ENCODE peak calls at places on chromosomes 11 and 22, in eight cellular contexts. One of them, this sample, is unnamed.

GRCh38 chr11:44861829-44862545 is 88.7 kb downstream of the TP53I11 start:
- DNase-seq in H1: peak
- DNase-seq in neuronal stem cell: no peak
- DNase-seq in astrocyte: peak
- DNase-seq in colonic mucosa: peak
- DNase-seq in IMR-90: peak
- DNase-seq in neural progenitor cell: peak
- DNase-seq in GM23248: peak
- DNase-seq in this sample: peak

GRCh38 chr11:2378527-2379210 is 1.6 kb downstream of the CD81 start:
- DNase-seq in astrocyte: peak
- DNase-seq in neural progenitor cell: peak
- DNase-seq in colonic mucosa: no peak
- DNase-seq in H1: no peak
- DNase-seq in GM23248: peak
- DNase-seq in IMR-90: peak
- DNase-seq in neuronal stem cell: no peak
- DNase-seq in this sample: no peak

GRCh38 chr22:20249797-20250354 is 18.2 kb downstream of the RTN4R start:
- DNase-seq in IMR-90: peak
- DNase-seq in GM23248: peak
- DNase-seq in neural progenitor cell: no peak
- DNase-seq in astrocyte: peak
- DNase-seq in colonic mucosa: no peak
- DNase-seq in neuronal stem cell: no peak
- DNase-seq in H1: no peak
- DNase-seq in this sample: no peak

GRCh38 chr11:90476442-90477007 is 253.7 kb upstream of the CHORDC1 start:
- DNase-seq in neural progenitor cell: peak
- DNase-seq in IMR-90: peak
- DNase-seq in neuronal stem cell: peak
- DNase-seq in H1: peak
- DNase-seq in colonic mucosa: no peak
- DNase-seq in astrocyte: peak
- DNase-seq in GM23248: peak
- DNase-seq in this sample: peak

GRCh38 chr22:36117053-36117554 is 43.5 kb downstream of the APOL3 start:
- DNase-seq in colonic mucosa: no peak
- DNase-seq in neuronal stem cell: no peak
- DNase-seq in IMR-90: no peak
- DNase-seq in astrocyte: no peak
- DNase-seq in neural progenitor cell: no peak
- DNase-seq in GM23248: no peak
- DNase-seq in H1: no peak
- DNase-seq in this sample: no peak

GRCh38 chr11:14676068-14676467 is 32.5 kb downstream of the PDE3B start:
- DNase-seq in neural progenitor cell: no peak
- DNase-seq in GM23248: no peak
- DNase-seq in H1: no peak
- DNase-seq in astrocyte: no peak
- DNase-seq in IMR-90: no peak
- DNase-seq in colonic mucosa: no peak
- DNase-seq in neuronal stem cell: no peak
- DNase-seq in this sample: no peak

GRCh38 chr22:22968366-22968765 is 80.8 kb downstream of the IGLL5 start:
- DNase-seq in astrocyte: no peak
- DNase-seq in neural progenitor cell: no peak
- DNase-seq in neuronal stem cell: no peak
- DNase-seq in colonic mucosa: no peak
- DNase-seq in IMR-90: no peak
- DNase-seq in GM23248: no peak
- DNase-seq in H1: no peak
- DNase-seq in this sample: no peak

GRCh38 chr11:117171007-117171647 is 7.4 kb upstream of the SIDT2 start:
- DNase-seq in neuronal stem cell: no peak
- DNase-seq in neural progenitor cell: no peak
- DNase-seq in GM23248: no peak
- DNase-seq in colonic mucosa: no peak
- DNase-seq in IMR-90: peak
- DNase-seq in astrocyte: no peak
- DNase-seq in H1: no peak
- DNase-seq in this sample: no peak

GRCh38 chr11:94909371-94909820 is 64.0 kb downstream of the CWC15 start:
- DNase-seq in H1: no peak
- DNase-seq in neuronal stem cell: no peak
- DNase-seq in astrocyte: peak
- DNase-seq in neural progenitor cell: no peak
- DNase-seq in GM23248: peak
- DNase-seq in colonic mucosa: no peak
- DNase-seq in IMR-90: peak
- DNase-seq in this sample: no peak

GRCh38 chr11:2186669-2187266 is 15.2 kb upstream of the TH start:
- DNase-seq in neuronal stem cell: peak
- DNase-seq in astrocyte: no peak
- DNase-seq in IMR-90: no peak
- DNase-seq in colonic mucosa: no peak
- DNase-seq in GM23248: peak
- DNase-seq in neural progenitor cell: peak
- DNase-seq in H1: no peak
- DNase-seq in this sample: no peak

GRCh38 chr22:50274311-50274710 is 4.1 kb upstream of the MAPK11 start:
- DNase-seq in IMR-90: peak
- DNase-seq in astrocyte: no peak
- DNase-seq in neuronal stem cell: no peak
- DNase-seq in colonic mucosa: no peak
- DNase-seq in neural progenitor cell: peak
- DNase-seq in H1: no peak
- DNase-seq in GM23248: peak
- DNase-seq in this sample: no peak

GRCh38 chr11:12137005-12137690 is 26.8 kb downstream of the MICAL2 start:
- DNase-seq in H1: no peak
- DNase-seq in astrocyte: no peak
- DNase-seq in neural progenitor cell: no peak
- DNase-seq in GM23248: no peak
- DNase-seq in colonic mucosa: peak
- DNase-seq in neuronal stem cell: no peak
- DNase-seq in IMR-90: no peak
- DNase-seq in this sample: no peak

GRCh38 chr11:978781-979180 is 53.1 kb downstream of the AP2A2 start:
- DNase-seq in IMR-90: no peak
- DNase-seq in H1: no peak
- DNase-seq in astrocyte: no peak
- DNase-seq in neural progenitor cell: no peak
- DNase-seq in colonic mucosa: no peak
- DNase-seq in neuronal stem cell: no peak
- DNase-seq in GM23248: no peak
- DNase-seq in this sample: no peak

GRCh38 chr11:35427158-35427557 is 7.8 kb upstream of the SLC1A2 start:
- DNase-seq in colonic mucosa: no peak
- DNase-seq in neuronal stem cell: no peak
- DNase-seq in H1: no peak
- DNase-seq in GM23248: peak
- DNase-seq in neural progenitor cell: no peak
- DNase-seq in IMR-90: peak
- DNase-seq in astrocyte: peak
- DNase-seq in this sample: no peak

GRCh38 chr11:8697056-8697455 is 14.5 kb downstream of the RPL27A start:
- DNase-seq in GM23248: no peak
- DNase-seq in neuronal stem cell: no peak
- DNase-seq in astrocyte: no peak
- DNase-seq in IMR-90: no peak
- DNase-seq in colonic mucosa: no peak
- DNase-seq in neural progenitor cell: no peak
- DNase-seq in H1: no peak
- DNase-seq in this sample: no peak

GRCh38 chr11:8701891-8702597 is 19.5 kb downstream of the RPL27A start:
- DNase-seq in IMR-90: no peak
- DNase-seq in GM23248: no peak
- DNase-seq in neural progenitor cell: no peak
- DNase-seq in astrocyte: no peak
- DNase-seq in neuronal stem cell: no peak
- DNase-seq in colonic mucosa: no peak
- DNase-seq in H1: no peak
- DNase-seq in this sample: no peak

GRCh38 chr11:8698379-8698851 is 15.8 kb downstream of the RPL27A start:
- DNase-seq in neuronal stem cell: no peak
- DNase-seq in colonic mucosa: no peak
- DNase-seq in GM23248: no peak
- DNase-seq in neural progenitor cell: no peak
- DNase-seq in H1: no peak
- DNase-seq in astrocyte: no peak
- DNase-seq in IMR-90: no peak
- DNase-seq in this sample: no peak

GRCh38 chr11:8699903-8700302 is 17.3 kb downstream of the RPL27A start:
- DNase-seq in H1: no peak
- DNase-seq in GM23248: peak
- DNase-seq in neuronal stem cell: no peak
- DNase-seq in neural progenitor cell: peak
- DNase-seq in colonic mucosa: no peak
- DNase-seq in astrocyte: peak
- DNase-seq in IMR-90: peak
- DNase-seq in this sample: no peak

DNA sequence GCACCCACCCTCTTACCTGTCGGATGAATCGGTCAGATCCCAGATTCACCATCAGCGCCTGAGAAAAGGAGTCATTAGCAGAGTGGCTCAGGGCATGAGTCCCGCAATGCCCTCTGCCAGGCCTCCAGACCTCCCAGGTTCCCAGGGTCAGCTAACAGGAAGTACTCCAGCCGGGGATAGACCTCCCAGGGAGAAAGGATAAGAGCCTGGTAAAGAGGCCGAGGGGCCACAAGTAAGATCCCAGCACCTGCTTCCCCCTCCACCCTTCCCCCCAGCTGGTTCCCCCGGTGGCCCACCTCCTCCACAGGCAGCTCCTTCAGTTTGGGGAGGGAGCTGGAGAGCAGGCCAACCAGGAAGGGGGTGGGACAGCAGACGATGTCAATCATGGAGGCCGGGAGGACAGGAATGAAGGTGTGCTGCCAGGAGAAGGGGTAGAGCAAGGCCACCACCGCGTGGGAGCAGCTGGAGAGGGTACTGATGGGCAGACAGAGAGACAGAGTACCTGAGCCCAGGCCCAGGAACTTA is 16.4 kb downstream of the RPL27A start:
- DNase-seq in IMR-90: no peak
- DNase-seq in astrocyte: no peak
- DNase-seq in neuronal stem cell: no peak
- DNase-seq in GM23248: no peak
- DNase-seq in neural progenitor cell: peak
- DNase-seq in colonic mucosa: no peak
- DNase-seq in H1: no peak
- DNase-seq in this sample: no peak
- H3K9ac ChIP-seq in IMR-90: no peak
- H3K9ac ChIP-seq in astrocyte: no peak
- H3K9ac ChIP-seq in neuronal stem cell: no peak
- H3K9ac ChIP-seq in GM23248: no peak
- H3K9ac ChIP-seq in neural progenitor cell: no peak
- H3K9ac ChIP-seq in colonic mucosa: no peak
- H3K9ac ChIP-seq in H1: no peak
- H3K9ac ChIP-seq in this sample: no peak

GRCh38 chr11:69398529-69399492 is 82.7 kb upstream of the LINC01488 start:
- DNase-seq in H1: no peak
- DNase-seq in IMR-90: peak
- DNase-seq in neural progenitor cell: peak
- DNase-seq in neuronal stem cell: no peak
- DNase-seq in GM23248: peak
- DNase-seq in colonic mucosa: no peak
- DNase-seq in astrocyte: peak
- DNase-seq in this sample: peak
- H3K27ac ChIP-seq in H1: no peak
- H3K27ac ChIP-seq in IMR-90: no peak
- H3K27ac ChIP-seq in neural progenitor cell: no peak
- H3K27ac ChIP-seq in neuronal stem cell: no peak
- H3K27ac ChIP-seq in GM23248: no peak
- H3K27ac ChIP-seq in colonic mucosa: no peak
- H3K27ac ChIP-seq in astrocyte: no peak
- H3K27ac ChIP-seq in this sample: peak

GRCh38 chr22:38984224-38984623 is 2.1 kb downstream of the APOBEC3B start:
- DNase-seq in neuronal stem cell: no peak
- DNase-seq in IMR-90: no peak
- DNase-seq in neural progenitor cell: no peak
- DNase-seq in GM23248: no peak
- DNase-seq in astrocyte: no peak
- DNase-seq in colonic mucosa: no peak
- DNase-seq in H1: no peak
- DNase-seq in this sample: no peak

GRCh38 chr22:38981005-38981658 is 1.0 kb upstream of the APOBEC3B start:
- DNase-seq in colonic mucosa: peak
- DNase-seq in IMR-90: peak
- DNase-seq in astrocyte: peak
- DNase-seq in H1: no peak
- DNase-seq in GM23248: peak
- DNase-seq in neuronal stem cell: peak
- DNase-seq in neural progenitor cell: peak
- DNase-seq in this sample: no peak

GRCh38 chr22:38986629-38987028 is 4.5 kb downstream of the APOBEC3B start:
- DNase-seq in neural progenitor cell: no peak
- DNase-seq in astrocyte: no peak
- DNase-seq in H1: no peak
- DNase-seq in colonic mucosa: no peak
- DNase-seq in GM23248: no peak
- DNase-seq in neuronal stem cell: no peak
- DNase-seq in IMR-90: no peak
- DNase-seq in this sample: no peak

GRCh38 chr22:38982008-38982927 is at the start of gene APOBEC3B:
- DNase-seq in neuronal stem cell: peak
- DNase-seq in IMR-90: peak
- DNase-seq in H1: no peak
- DNase-seq in colonic mucosa: peak
- DNase-seq in GM23248: peak
- DNase-seq in astrocyte: peak
- DNase-seq in neural progenitor cell: peak
- DNase-seq in this sample: peak

GRCh38 chr22:38981659-38982007 is 514 bp upstream of the APOBEC3B start:
- DNase-seq in colonic mucosa: no peak
- DNase-seq in astrocyte: no peak
- DNase-seq in H1: no peak
- DNase-seq in IMR-90: no peak
- DNase-seq in neural progenitor cell: no peak
- DNase-seq in neuronal stem cell: no peak
- DNase-seq in GM23248: no peak
- DNase-seq in this sample: no peak
- H3K9ac ChIP-seq in colonic mucosa: peak
- H3K9ac ChIP-seq in astrocyte: peak
- H3K9ac ChIP-seq in H1: no peak
- H3K9ac ChIP-seq in IMR-90: no peak
- H3K9ac ChIP-seq in neural progenitor cell: no peak
- H3K9ac ChIP-seq in neuronal stem cell: no peak
- H3K9ac ChIP-seq in GM23248: no peak
- H3K9ac ChIP-seq in this sample: peak

DNA sequence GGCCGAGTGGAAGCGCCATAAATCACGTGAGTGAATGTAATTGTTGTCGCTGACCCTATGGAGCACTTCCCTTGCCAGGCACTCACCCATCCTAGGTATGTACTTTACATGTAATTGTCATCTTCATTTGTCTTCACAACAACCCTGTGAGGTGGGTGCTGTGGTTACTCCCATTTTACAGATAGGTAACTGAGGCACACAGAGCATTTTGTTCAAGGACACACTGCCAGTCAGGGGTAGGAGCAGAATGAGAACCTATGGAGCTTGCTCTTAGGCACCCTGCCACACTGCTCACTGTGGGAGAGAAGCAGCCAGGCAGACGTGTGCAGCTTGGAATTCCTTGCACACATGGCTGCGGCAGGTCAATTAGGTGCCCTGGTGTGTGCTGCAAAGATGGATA is 785 bp upstream of the EFCAB6 start:
- DNase-seq in GM23248: no peak
- DNase-seq in neuronal stem cell: no peak
- DNase-seq in H1: no peak
- DNase-seq in IMR-90: no peak
- DNase-seq in colonic mucosa: no peak
- DNase-seq in neural progenitor cell: no peak
- DNase-seq in astrocyte: no peak
- DNase-seq in this sample: no peak
- H3K27ac ChIP-seq in GM23248: peak
- H3K27ac ChIP-seq in neuronal stem cell: no peak
- H3K27ac ChIP-seq in H1: peak
- H3K27ac ChIP-seq in IMR-90: peak
- H3K27ac ChIP-seq in colonic mucosa: no peak
- H3K27ac ChIP-seq in neural progenitor cell: no peak
- H3K27ac ChIP-seq in astrocyte: peak
- H3K27ac ChIP-seq in this sample: peak

This sample was measured in keratinocyte.